ENCODE peak calls at places on chromosome 15, in ten cellular contexts. One of them, this sample, is unnamed.

GRCh38 chr15:64426845-64427465 is 33.4 kb upstream of the ZNF609 start:
- DNase-seq in MCF 10A: peak; percentile 35
- DNase-seq in T-helper 2 cell treated with Interferon-gamma antibody and Interleukin-4, amounts not matched to agents 5 μg/mL and 100 μg/mL, for 36 hours: no peak
- DNase-seq in A172: peak; percentile 39
- DNase-seq in mammary epithelial cell: no peak
- DNase-seq in fibroblast of lung: peak; percentile 65
- DNase-seq in effector CD4-positive, alpha-beta T cell: no peak
- DNase-seq in pons: peak; percentile 66
- DNase-seq in NCI-H1417 treated with DMSO at 0.1 percent for 48 hours: no peak
- DNase-seq in NCI-H1930: no peak
- DNase-seq in this sample: no peak

GRCh38 chr15:79054350-79054749 is 36.2 kb downstream of the RASGRF1 start:
- DNase-seq in MCF 10A: no peak
- DNase-seq in T-helper 2 cell treated with Interferon-gamma antibody and Interleukin-4, amounts not matched to agents 5 μg/mL and 100 μg/mL, for 36 hours: no peak
- DNase-seq in A172: no peak
- DNase-seq in mammary epithelial cell: no peak
- DNase-seq in fibroblast of lung: no peak
- DNase-seq in effector CD4-positive, alpha-beta T cell: no peak
- DNase-seq in pons: no peak
- DNase-seq in NCI-H1417 treated with DMSO at 0.1 percent for 48 hours: no peak
- DNase-seq in NCI-H1930: no peak
- DNase-seq in this sample: no peak

GRCh38 chr15:36432162-36432561 is 147.3 kb upstream of the CDIN1 start:
- DNase-seq in MCF 10A: no peak
- DNase-seq in T-helper 2 cell treated with Interferon-gamma antibody and Interleukin-4, amounts not matched to agents 5 μg/mL and 100 μg/mL, for 36 hours: no peak
- DNase-seq in A172: peak; percentile 93
- DNase-seq in mammary epithelial cell: peak; percentile 71
- DNase-seq in fibroblast of lung: peak; percentile 44
- DNase-seq in effector CD4-positive, alpha-beta T cell: no peak
- DNase-seq in pons: no peak
- DNase-seq in NCI-H1417 treated with DMSO at 0.1 percent for 48 hours: no peak
- DNase-seq in NCI-H1930: no peak
- DNase-seq in this sample: no peak

GRCh38 chr15:90387534-90388461 is at the start of gene IQGAP1:
- DNase-seq in MCF 10A: peak; percentile 96
- DNase-seq in T-helper 2 cell treated with Interferon-gamma antibody and Interleukin-4, amounts not matched to agents 5 μg/mL and 100 μg/mL, for 36 hours: peak; percentile 96
- DNase-seq in A172: peak; percentile 96
- DNase-seq in mammary epithelial cell: peak; percentile 94
- DNase-seq in fibroblast of lung: peak; percentile 95
- DNase-seq in effector CD4-positive, alpha-beta T cell: peak; percentile 90
- DNase-seq in pons: peak; percentile 94
- DNase-seq in NCI-H1417 treated with DMSO at 0.1 percent for 48 hours: peak; percentile 84
- DNase-seq in NCI-H1930: peak; percentile 83
- DNase-seq in this sample: peak; percentile 99

GRCh38 chr15:28191832-28192231 is 92.7 kb upstream of the OCA2 start:
- DNase-seq in MCF 10A: no peak
- DNase-seq in T-helper 2 cell treated with Interferon-gamma antibody and Interleukin-4, amounts not matched to agents 5 μg/mL and 100 μg/mL, for 36 hours: no peak
- DNase-seq in A172: peak; percentile 7
- DNase-seq in mammary epithelial cell: no peak
- DNase-seq in fibroblast of lung: peak; percentile 84
- DNase-seq in effector CD4-positive, alpha-beta T cell: no peak
- DNase-seq in pons: peak; percentile 73
- DNase-seq in NCI-H1417 treated with DMSO at 0.1 percent for 48 hours: no peak
- DNase-seq in NCI-H1930: no peak
- DNase-seq in this sample: no peak

GRCh38 chr15:73190189-73190601 is 137.9 kb downstream of the NEO1 start:
- DNase-seq in MCF 10A: no peak
- DNase-seq in T-helper 2 cell treated with Interferon-gamma antibody and Interleukin-4, amounts not matched to agents 5 μg/mL and 100 μg/mL, for 36 hours: no peak
- DNase-seq in A172: no peak
- DNase-seq in mammary epithelial cell: peak; percentile 1
- DNase-seq in fibroblast of lung: peak; percentile 48
- DNase-seq in effector CD4-positive, alpha-beta T cell: no peak
- DNase-seq in pons: no peak
- DNase-seq in NCI-H1417 treated with DMSO at 0.1 percent for 48 hours: no peak
- DNase-seq in NCI-H1930: no peak
- DNase-seq in this sample: no peak

GRCh38 chr15:48395532-48396011 is 64.3 kb downstream of the DUT start:
- DNase-seq in MCF 10A: no peak
- DNase-seq in T-helper 2 cell treated with Interferon-gamma antibody and Interleukin-4, amounts not matched to agents 5 μg/mL and 100 μg/mL, for 36 hours: no peak
- DNase-seq in A172: peak; percentile 88
- DNase-seq in mammary epithelial cell: peak; percentile 85
- DNase-seq in fibroblast of lung: peak; percentile 71
- DNase-seq in effector CD4-positive, alpha-beta T cell: no peak
- DNase-seq in pons: peak; percentile 12
- DNase-seq in NCI-H1417 treated with DMSO at 0.1 percent for 48 hours: no peak
- DNase-seq in NCI-H1930: no peak
- DNase-seq in this sample: peak; percentile 8

GRCh38 chr15:75695206-75695605 is 17.4 kb downstream of the CSPG4 start:
- DNase-seq in MCF 10A: no peak
- DNase-seq in T-helper 2 cell treated with Interferon-gamma antibody and Interleukin-4, amounts not matched to agents 5 μg/mL and 100 μg/mL, for 36 hours: no peak
- DNase-seq in A172: peak; percentile 38
- DNase-seq in mammary epithelial cell: peak; percentile 31
- DNase-seq in fibroblast of lung: no peak
- DNase-seq in effector CD4-positive, alpha-beta T cell: no peak
- DNase-seq in pons: no peak
- DNase-seq in NCI-H1417 treated with DMSO at 0.1 percent for 48 hours: no peak
- DNase-seq in NCI-H1930: no peak
- DNase-seq in this sample: peak; percentile 66

GRCh38 chr15:68843425-68844311 is 23.0 kb upstream of the ANP32A start:
- DNase-seq in MCF 10A: no peak
- DNase-seq in T-helper 2 cell treated with Interferon-gamma antibody and Interleukin-4, amounts not matched to agents 5 μg/mL and 100 μg/mL, for 36 hours: peak; percentile 20
- DNase-seq in A172: no peak
- DNase-seq in mammary epithelial cell: no peak
- DNase-seq in fibroblast of lung: peak; percentile 27
- DNase-seq in effector CD4-positive, alpha-beta T cell: peak; percentile 14
- DNase-seq in pons: no peak
- DNase-seq in NCI-H1417 treated with DMSO at 0.1 percent for 48 hours: no peak
- DNase-seq in NCI-H1930: no peak
- DNase-seq in this sample: no peak

GRCh38 chr15:96126859-96127258 is 203.6 kb upstream of the NR2F2 start:
- DNase-seq in MCF 10A: no peak
- DNase-seq in T-helper 2 cell treated with Interferon-gamma antibody and Interleukin-4, amounts not matched to agents 5 μg/mL and 100 μg/mL, for 36 hours: no peak
- DNase-seq in A172: no peak
- DNase-seq in mammary epithelial cell: no peak
- DNase-seq in fibroblast of lung: no peak
- DNase-seq in effector CD4-positive, alpha-beta T cell: no peak
- DNase-seq in pons: no peak
- DNase-seq in NCI-H1417 treated with DMSO at 0.1 percent for 48 hours: no peak
- DNase-seq in NCI-H1930: no peak
- DNase-seq in this sample: no peak